ENCODE peak calls at places on chromosomes 11 and 22, in four cellular contexts. E is CD8-positive, alpha-beta memory T cell; L is ecto neural progenitor cell; T is activated CD4-positive, alpha-beta T cell treated with anti-CD3 and anti-CD28 coated beads, Interleukin-2, amount 10 ng/mL, durations not matched to agents 24 days and 14 days. U is an unnamed sample.

GRCh38 chr11:70675697-70676374 is 277.5 kb downstream of the CTTN start:
- DNase-seq in E (no peak), L (no peak), T (no peak), U (no peak)

GRCh38 chr22:31621507-31622160 is 40.4 kb downstream of the PISD start:
- DNase-seq in E (no peak), L (no peak), T (no peak), U (no peak)

GRCh38 chr22:26672590-26673468 is 15.4 kb downstream of the MIAT start:
- DNase-seq in E (peak; percentile 96), L (peak; percentile 92), T (peak; percentile 98), U (no peak)

GRCh38 chr11:118623291-118623655 is 15.9 kb downstream of the PHLDB1 start:
- DNase-seq in E (no peak), L (no peak), T (no peak), U (no peak)

GRCh38 chr11:7577226-7577882 is 63.6 kb downstream of the PPFIBP2 start:
- DNase-seq in E (no peak), L (no peak), T (no peak), U (no peak)

GRCh38 chr11:34155057-34155758 is 49.8 kb downstream of the NAT10 start:
- DNase-seq in E (peak; percentile 35), L (no peak), T (no peak), U (no peak)

GRCh38 chr22:42719656-42720262 is 911 bp downstream of the A4GALT start:
- DNase-seq in E (no peak), L (peak; percentile 60), T (no peak), U (no peak)

GRCh38 chr11:130611791-130612251 is 163.4 kb downstream of the ADAMTS15 start:
- DNase-seq in E (no peak), L (no peak), T (no peak), U (peak; percentile 94)

GRCh38 chr11:118631510-118631909 is 24.1 kb downstream of the PHLDB1 start:
- DNase-seq in E (no peak), L (no peak), T (no peak), U (no peak)

GRCh38 chr11:93089474-93090102 is 108.2 kb downstream of the SLC36A4 start:
- DNase-seq in E (no peak), L (no peak), T (peak; percentile 60), U (no peak)

GRCh38 chr11:45385844-45386243 is 99.7 kb upstream of the SYT13 start:
- DNase-seq in E (peak; percentile 52), L (no peak), T (no peak), U (no peak)

GRCh38 chr11:35165416-35166368 is 26.7 kb downstream of the CD44 start:
- DNase-seq in E (peak; percentile 96), L (no peak), T (peak; percentile 98), U (no peak)

GRCh38 chr11:19506803-19507466 is 205.7 kb upstream of the NAV2 start:
- DNase-seq in E (no peak), L (no peak), T (no peak), U (no peak)

GRCh38 chr11:69810289-69811118 is 8.7 kb downstream of the FGF3 start:
- DNase-seq in E (no peak), L (no peak), T (no peak), U (no peak)